ENCODE peak calls at places on chromosomes 13 and 19, in seven cellular contexts. J is tibial nerve, T is heart left ventricle, O is esophagus squamous epithelium, R is suprapubic skin, D is K562, A is uterus. B is an unnamed sample.

GRCh38 chr19:19345970-19346369 is 25.3 kb downstream of the MAU2 start:
- DNase-seq in J (no peak), T (no peak), O (no peak), R (no peak), D (no peak), A (no peak), B (no peak)

GRCh38 chr19:5115771-5116202 is 146.9 kb downstream of the KDM4B start:
- DNase-seq in J (no peak), T (no peak), O (no peak), R (no peak), D (no peak), A (no peak), B (no peak)

GRCh38 chr19:51327066-51327985 is 14.6 kb downstream of the VSIG10L start:
- DNase-seq in J (no peak), T (peak; percentile 58), O (no peak), R (peak; percentile 67), D (peak; percentile 96), A (no peak), B (no peak)

GRCh38 chr19:1307320-1307719 is 21.6 kb downstream of the EFNA2 start:
- DNase-seq in J (no peak), T (no peak), O (no peak), R (peak; percentile 54), D (peak; percentile 86), A (no peak), B (no peak)

GRCh38 chr19:32876919-32877285 is 7.3 kb upstream of the SLC7A9 start:
- DNase-seq in J (no peak), T (no peak), O (no peak), R (no peak), D (no peak), A (no peak), B (no peak)

GRCh38 chr19:13012690-13013608 is 17.7 kb downstream of the NFIX start:
- DNase-seq in J (peak; percentile 73), T (peak; percentile 64), O (no peak), R (peak; percentile 81), D (peak; percentile 80), A (peak; percentile 88), B (peak; percentile 87)

GRCh38 chr19:51772977-51773376 is 12.0 kb downstream of the FPR2 start:
- DNase-seq in J (no peak), T (no peak), O (no peak), R (no peak), D (no peak), A (no peak), B (no peak)

GRCh38 chr19:41546386-41546789 is 29.6 kb upstream of the CEACAM21 start:
- DNase-seq in J (no peak), T (no peak), O (no peak), R (no peak), D (no peak), A (no peak), B (no peak)

GRCh38 chr19:38386300-38386967 is 1.4 kb downstream of the GGN start:
- DNase-seq in J (no peak), T (no peak), O (no peak), R (peak; percentile 74), D (no peak), A (no peak), B (no peak)

GRCh38 chr13:81487151-81487550 is 1146.2 kb upstream of the SPRY2 start:
- DNase-seq in J (no peak), T (no peak), O (no peak), R (no peak), D (no peak), A (no peak), B (no peak)

GRCh38 chr13:90968510-90968909 is 379.0 kb upstream of the MIR17HG start:
- DNase-seq in J (no peak), T (no peak), O (no peak), R (no peak), D (no peak), A (no peak), B (no peak)

GRCh38 chr13:62294210-62294609 is 878.6 kb upstream of the PCDH20 start:
- DNase-seq in J (no peak), T (no peak), O (no peak), R (no peak), D (no peak), A (no peak), B (no peak)

GRCh38 chr19:750640-751423 is at the start of gene MISP:
- DNase-seq in J (no peak), T (no peak), O (no peak), R (peak; percentile 66), D (no peak), A (no peak), B (no peak)

GRCh38 chr13:63517376-63517775 is 2101.7 kb upstream of the PCDH20 start:
- DNase-seq in J (no peak), T (no peak), O (no peak), R (no peak), D (no peak), A (no peak), B (no peak)

GRCh38 chr19:42287017-42287825 is 14.7 kb upstream of the PRR19 start:
- DNase-seq in J (no peak), T (no peak), O (no peak), R (peak; percentile 65), D (no peak), A (no peak), B (peak; percentile 40)

GRCh38 chr13:28324181-28324789 is 170.6 kb downstream of the FLT1 start:
- DNase-seq in J (peak; percentile 74), T (peak; percentile 50), O (no peak), R (no peak), D (peak; percentile 71), A (peak; percentile 50), B (no peak)

GRCh38 chr13:19587635-19588300 is 26.4 kb upstream of the TPTE2 start:
- DNase-seq in J (peak; percentile 41), T (no peak), O (no peak), R (no peak), D (peak; percentile 26), A (no peak), B (no peak)

GRCh38 chr13:24605923-24606372 is 74.3 kb upstream of the ATP12A start:
- DNase-seq in J (no peak), T (no peak), O (no peak), R (no peak), D (peak; percentile 17), A (no peak), B (no peak)

GRCh38 chr13:26062853-26063444 is 11.1 kb upstream of the SHISA2 start:
- DNase-seq in J (peak; percentile 59), T (no peak), O (no peak), R (no peak), D (no peak), A (no peak), B (no peak)

DNA sequence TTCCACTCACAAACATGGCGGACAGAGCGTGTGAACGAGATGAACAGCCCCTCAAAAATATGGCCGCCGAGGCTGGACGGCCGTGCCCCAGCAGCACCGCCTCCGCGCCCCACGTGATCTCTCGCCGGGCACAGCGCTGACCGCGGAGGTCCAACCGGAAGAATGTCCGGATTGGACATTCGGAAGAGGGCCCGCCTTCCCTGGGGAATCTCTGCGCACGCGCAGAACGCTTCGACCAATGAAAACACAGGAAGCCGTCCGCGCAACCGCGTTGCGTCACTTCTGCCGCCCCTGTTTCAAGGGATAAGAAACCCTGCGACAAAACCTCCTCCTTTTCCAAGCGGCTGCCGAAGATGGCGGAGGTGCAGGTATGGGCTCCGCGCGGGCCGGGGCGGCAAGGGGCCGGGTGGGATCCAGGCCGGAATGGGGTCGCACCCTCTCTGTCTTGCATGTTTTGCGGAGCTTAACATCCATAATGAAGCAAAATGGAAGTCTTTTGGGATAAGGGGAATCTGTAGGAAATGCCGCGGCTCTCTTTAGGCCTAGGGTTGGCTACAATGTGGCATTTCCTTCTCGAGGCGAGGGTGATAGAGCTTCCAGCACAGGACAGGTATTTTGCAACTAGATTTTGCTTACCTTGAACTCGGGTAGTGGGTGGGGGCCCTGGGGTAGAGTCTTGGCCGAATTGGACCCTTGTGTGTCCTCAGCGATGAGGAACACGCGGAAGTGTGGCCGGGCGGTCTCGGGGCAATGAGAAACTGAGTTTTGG is at the start of gene RPL13A:
- DNase-seq in J (peak; percentile 99), T (peak; percentile 100), O (peak; percentile 95), R (peak; percentile 99), D (peak; percentile 98), A (peak; percentile 99), B (peak; percentile 100)
- TF ChIP-seq POLR2A in J (peak; percentile 97), T (peak; percentile 97), O (peak; percentile 99), R (peak; percentile 98), D (peak; percentile 100), A (peak; percentile 98), B (peak; percentile 98)

GRCh38 chr19:2703691-2704216 is 1.3 kb upstream of the GNG7 start:
- DNase-seq in J (no peak), T (no peak), O (no peak), R (no peak), D (no peak), A (no peak), B (no peak)

GRCh38 chr19:2703077-2703437 is 563 bp upstream of the GNG7 start:
- DNase-seq in J (no peak), T (no peak), O (no peak), R (no peak), D (no peak), A (no peak), B (no peak)

GRCh38 chr19:2701361-2702169 is 929 bp downstream of the GNG7 start:
- DNase-seq in J (no peak), T (no peak), O (no peak), R (no peak), D (no peak), A (no peak), B (no peak)

GRCh38 chr19:2702170-2703076 is at the start of gene GNG7:
- DNase-seq in J (peak; percentile 84), T (peak; percentile 93), O (peak; percentile 56), R (peak; percentile 90), D (peak; percentile 100), A (peak; percentile 92), B (peak; percentile 98)

DNA sequence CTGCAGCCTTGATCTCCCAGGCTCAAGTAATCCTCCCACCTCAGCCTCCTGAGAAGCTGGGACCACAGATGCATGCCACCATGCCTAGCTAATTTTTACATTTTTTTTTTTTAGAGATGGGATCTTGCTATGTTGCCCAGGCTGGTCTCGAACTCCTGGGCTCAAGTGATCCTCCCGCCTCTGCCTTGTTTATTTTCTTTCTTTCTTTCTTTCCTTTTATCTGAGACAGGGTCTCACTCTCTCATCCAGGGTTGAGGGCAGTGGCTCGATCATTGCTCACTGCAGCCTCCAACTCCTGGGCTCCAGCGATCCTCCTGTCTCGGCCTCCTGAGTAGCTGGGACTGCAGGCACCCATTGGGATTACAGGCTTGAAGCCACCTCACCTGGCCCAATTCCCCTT is 3.8 kb upstream of the GNG7 start:
- DNase-seq in J (no peak), T (no peak), O (no peak), R (no peak), D (no peak), A (no peak), B (no peak)
- TF ChIP-seq CTCF in J (no peak), T (no peak), O (no peak), R (no peak), D (no peak), A (no peak), B (no peak)

GRCh38 chr19:47113446-47114348 is at the start of gene ZC3H4:
- DNase-seq in J (peak; percentile 97), T (peak; percentile 95), O (peak; percentile 46), R (peak; percentile 99), D (peak; percentile 95), A (peak; percentile 97), B (peak; percentile 97)
- TF ChIP-seq POLR2A in J (peak; percentile 78), T (peak; percentile 10), O (peak; percentile 62), R (peak; percentile 30), D (peak; percentile 92), A (peak; percentile 52), B (peak; percentile 78)

DNA sequence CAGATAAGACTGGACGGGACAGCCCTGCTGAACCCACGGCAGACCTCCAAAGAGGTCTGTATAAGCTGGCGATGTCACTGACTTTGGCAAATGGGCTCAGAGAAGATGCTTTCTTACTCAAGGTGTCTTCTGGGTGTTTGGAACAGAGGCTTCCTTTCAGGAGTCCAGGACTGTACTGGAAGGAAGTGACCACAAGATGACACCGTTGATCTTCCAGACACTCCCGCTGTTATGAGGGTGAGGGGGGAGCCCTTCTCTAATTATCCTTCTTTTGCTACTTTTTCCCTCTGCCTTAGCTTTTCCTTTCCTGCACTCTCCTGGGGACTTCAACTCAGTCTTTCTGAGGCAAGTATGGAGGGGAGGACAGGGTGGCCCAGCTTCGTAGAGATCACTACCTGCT is 65.2 kb upstream of the ZNF599 start:
- DNase-seq in J (no peak), T (no peak), O (no peak), R (no peak), D (peak; percentile 60), A (no peak), B (no peak)
- TF ChIP-seq CTCF in J (no peak), T (no peak), O (no peak), R (no peak), D (peak; percentile 64), A (no peak), B (no peak)

B was measured in ovary.